ENCODE peak calls at places on chromosomes 13 and 19, in seven cellular contexts. One of them, this sample, is unnamed.

GRCh38 chr13:20142019-20142926 is 18.6 kb downstream of the GJA3 start:
- ATAC-seq in upper lobe of right lung: no peak
- ATAC-seq in stimulated activated naive CD8-positive, alpha-beta T cell treated with anti-CD3 and anti-CD28 coated beads, Interleukin-15, amount 100 ng/mL, for 72 hours: no peak
- ATAC-seq in CD4-positive, CD25-positive, alpha-beta regulatory T cell: no peak
- ATAC-seq in GM23338: peak; percentile 59
- ATAC-seq in HCT116: no peak
- ATAC-seq in pancreas: no peak
- ATAC-seq in this sample: no peak

GRCh38 chr19:1141944-1142343 is 32.1 kb downstream of the SBNO2 start:
- ATAC-seq in upper lobe of right lung: peak; percentile 60
- ATAC-seq in stimulated activated naive CD8-positive, alpha-beta T cell treated with anti-CD3 and anti-CD28 coated beads, Interleukin-15, amount 100 ng/mL, for 72 hours: peak; percentile 27
- ATAC-seq in CD4-positive, CD25-positive, alpha-beta regulatory T cell: no peak
- ATAC-seq in GM23338: no peak
- ATAC-seq in HCT116: peak; percentile 33
- ATAC-seq in pancreas: peak; percentile 18
- ATAC-seq in this sample: peak; percentile 46

GRCh38 chr13:85693889-85694511 is 105.2 kb downstream of the SLITRK6 start:
- ATAC-seq in upper lobe of right lung: no peak
- ATAC-seq in stimulated activated naive CD8-positive, alpha-beta T cell treated with anti-CD3 and anti-CD28 coated beads, Interleukin-15, amount 100 ng/mL, for 72 hours: no peak
- ATAC-seq in CD4-positive, CD25-positive, alpha-beta regulatory T cell: no peak
- ATAC-seq in GM23338: no peak
- ATAC-seq in HCT116: no peak
- ATAC-seq in pancreas: no peak
- ATAC-seq in this sample: peak; percentile 79

GRCh38 chr19:47157455-47158321 is 27.1 kb downstream of the SAE1 start:
- ATAC-seq in upper lobe of right lung: peak; percentile 77
- ATAC-seq in stimulated activated naive CD8-positive, alpha-beta T cell treated with anti-CD3 and anti-CD28 coated beads, Interleukin-15, amount 100 ng/mL, for 72 hours: peak; percentile 27
- ATAC-seq in CD4-positive, CD25-positive, alpha-beta regulatory T cell: no peak
- ATAC-seq in GM23338: peak; percentile 95
- ATAC-seq in HCT116: peak; percentile 38
- ATAC-seq in pancreas: no peak
- ATAC-seq in this sample: peak; percentile 24

GRCh38 chr13:49629196-49629938 is 1.1 kb downstream of the ARL11 start:
- ATAC-seq in upper lobe of right lung: no peak
- ATAC-seq in stimulated activated naive CD8-positive, alpha-beta T cell treated with anti-CD3 and anti-CD28 coated beads, Interleukin-15, amount 100 ng/mL, for 72 hours: no peak
- ATAC-seq in CD4-positive, CD25-positive, alpha-beta regulatory T cell: no peak
- ATAC-seq in GM23338: no peak
- ATAC-seq in HCT116: no peak
- ATAC-seq in pancreas: no peak
- ATAC-seq in this sample: no peak

GRCh38 chr19:45130888-45131615 is 29.7 kb downstream of the NKPD1 start:
- ATAC-seq in upper lobe of right lung: peak; percentile 20
- ATAC-seq in stimulated activated naive CD8-positive, alpha-beta T cell treated with anti-CD3 and anti-CD28 coated beads, Interleukin-15, amount 100 ng/mL, for 72 hours: peak; percentile 34
- ATAC-seq in CD4-positive, CD25-positive, alpha-beta regulatory T cell: no peak
- ATAC-seq in GM23338: peak; percentile 58
- ATAC-seq in HCT116: peak; percentile 85
- ATAC-seq in pancreas: no peak
- ATAC-seq in this sample: peak; percentile 27

GRCh38 chr13:63455938-63456337 is 2040.3 kb upstream of the PCDH20 start:
- ATAC-seq in upper lobe of right lung: no peak
- ATAC-seq in stimulated activated naive CD8-positive, alpha-beta T cell treated with anti-CD3 and anti-CD28 coated beads, Interleukin-15, amount 100 ng/mL, for 72 hours: no peak
- ATAC-seq in CD4-positive, CD25-positive, alpha-beta regulatory T cell: no peak
- ATAC-seq in GM23338: peak; percentile 73
- ATAC-seq in HCT116: peak; percentile 68
- ATAC-seq in pancreas: no peak
- ATAC-seq in this sample: no peak

GRCh38 chr13:30325668-30326067 is 18.3 kb upstream of the KATNAL1 start:
- ATAC-seq in upper lobe of right lung: no peak
- ATAC-seq in stimulated activated naive CD8-positive, alpha-beta T cell treated with anti-CD3 and anti-CD28 coated beads, Interleukin-15, amount 100 ng/mL, for 72 hours: no peak
- ATAC-seq in CD4-positive, CD25-positive, alpha-beta regulatory T cell: no peak
- ATAC-seq in GM23338: no peak
- ATAC-seq in HCT116: no peak
- ATAC-seq in pancreas: no peak
- ATAC-seq in this sample: no peak

GRCh38 chr13:51249767-51250741 is 27.9 kb downstream of the FAM124A start:
- ATAC-seq in upper lobe of right lung: peak; percentile 29
- ATAC-seq in stimulated activated naive CD8-positive, alpha-beta T cell treated with anti-CD3 and anti-CD28 coated beads, Interleukin-15, amount 100 ng/mL, for 72 hours: peak; percentile 63
- ATAC-seq in CD4-positive, CD25-positive, alpha-beta regulatory T cell: no peak
- ATAC-seq in GM23338: peak; percentile 49
- ATAC-seq in HCT116: peak; percentile 81
- ATAC-seq in pancreas: peak; percentile 82
- ATAC-seq in this sample: no peak

GRCh38 chr19:21492932-21493906 is 12.2 kb upstream of the ZNF429 start:
- ATAC-seq in upper lobe of right lung: peak; percentile 35
- ATAC-seq in stimulated activated naive CD8-positive, alpha-beta T cell treated with anti-CD3 and anti-CD28 coated beads, Interleukin-15, amount 100 ng/mL, for 72 hours: no peak
- ATAC-seq in CD4-positive, CD25-positive, alpha-beta regulatory T cell: no peak
- ATAC-seq in GM23338: no peak
- ATAC-seq in HCT116: no peak
- ATAC-seq in pancreas: no peak
- ATAC-seq in this sample: peak; percentile 67

GRCh38 chr19:55857149-55857548 is 20.8 kb downstream of the NLRP4 start:
- ATAC-seq in upper lobe of right lung: no peak
- ATAC-seq in stimulated activated naive CD8-positive, alpha-beta T cell treated with anti-CD3 and anti-CD28 coated beads, Interleukin-15, amount 100 ng/mL, for 72 hours: no peak
- ATAC-seq in CD4-positive, CD25-positive, alpha-beta regulatory T cell: no peak
- ATAC-seq in GM23338: no peak
- ATAC-seq in HCT116: no peak
- ATAC-seq in pancreas: no peak
- ATAC-seq in this sample: no peak

GRCh38 chr13:114140909-114141255 is 8.5 kb upstream of the RASA3 start:
- ATAC-seq in upper lobe of right lung: no peak
- ATAC-seq in stimulated activated naive CD8-positive, alpha-beta T cell treated with anti-CD3 and anti-CD28 coated beads, Interleukin-15, amount 100 ng/mL, for 72 hours: peak; percentile 56
- ATAC-seq in CD4-positive, CD25-positive, alpha-beta regulatory T cell: peak; percentile 28
- ATAC-seq in GM23338: no peak
- ATAC-seq in HCT116: no peak
- ATAC-seq in pancreas: no peak
- ATAC-seq in this sample: peak; percentile 21

GRCh38 chr19:37932985-37933953 is 26.3 kb downstream of the SIPA1L3 start:
- ATAC-seq in upper lobe of right lung: peak; percentile 14
- ATAC-seq in stimulated activated naive CD8-positive, alpha-beta T cell treated with anti-CD3 and anti-CD28 coated beads, Interleukin-15, amount 100 ng/mL, for 72 hours: no peak
- ATAC-seq in CD4-positive, CD25-positive, alpha-beta regulatory T cell: no peak
- ATAC-seq in GM23338: peak; percentile 15
- ATAC-seq in HCT116: peak; percentile 59
- ATAC-seq in pancreas: no peak
- ATAC-seq in this sample: peak; percentile 44

GRCh38 chr13:82259284-82259683 is 1623.0 kb downstream of the SLITRK1 start:
- ATAC-seq in upper lobe of right lung: no peak
- ATAC-seq in stimulated activated naive CD8-positive, alpha-beta T cell treated with anti-CD3 and anti-CD28 coated beads, Interleukin-15, amount 100 ng/mL, for 72 hours: no peak
- ATAC-seq in CD4-positive, CD25-positive, alpha-beta regulatory T cell: no peak
- ATAC-seq in GM23338: no peak
- ATAC-seq in HCT116: no peak
- ATAC-seq in pancreas: no peak
- ATAC-seq in this sample: no peak

GRCh38 chr19:13262450-13262849 is 112.2 kb downstream of the IER2 start:
- ATAC-seq in upper lobe of right lung: peak; percentile 79
- ATAC-seq in stimulated activated naive CD8-positive, alpha-beta T cell treated with anti-CD3 and anti-CD28 coated beads, Interleukin-15, amount 100 ng/mL, for 72 hours: peak; percentile 54
- ATAC-seq in CD4-positive, CD25-positive, alpha-beta regulatory T cell: peak; percentile 52
- ATAC-seq in GM23338: peak; percentile 44
- ATAC-seq in HCT116: peak; percentile 55
- ATAC-seq in pancreas: peak; percentile 61
- ATAC-seq in this sample: peak; percentile 42

GRCh38 chr19:39327990-39328705 is 7.5 kb upstream of the LRFN1 start:
- ATAC-seq in upper lobe of right lung: peak; percentile 95
- ATAC-seq in stimulated activated naive CD8-positive, alpha-beta T cell treated with anti-CD3 and anti-CD28 coated beads, Interleukin-15, amount 100 ng/mL, for 72 hours: peak; percentile 57
- ATAC-seq in CD4-positive, CD25-positive, alpha-beta regulatory T cell: peak; percentile 72
- ATAC-seq in GM23338: peak; percentile 78
- ATAC-seq in HCT116: peak; percentile 83
- ATAC-seq in pancreas: peak; percentile 77
- ATAC-seq in this sample: peak; percentile 82

GRCh38 chr19:5172859-5173577 is 167.6 kb downstream of the PTPRS start:
- ATAC-seq in upper lobe of right lung: no peak
- ATAC-seq in stimulated activated naive CD8-positive, alpha-beta T cell treated with anti-CD3 and anti-CD28 coated beads, Interleukin-15, amount 100 ng/mL, for 72 hours: no peak
- ATAC-seq in CD4-positive, CD25-positive, alpha-beta regulatory T cell: no peak
- ATAC-seq in GM23338: no peak
- ATAC-seq in HCT116: peak; percentile 74
- ATAC-seq in pancreas: no peak
- ATAC-seq in this sample: peak; percentile 94

GRCh38 chr13:71320452-71320851 is 546.6 kb downstream of the DACH1 start:
- ATAC-seq in upper lobe of right lung: peak; percentile 47
- ATAC-seq in stimulated activated naive CD8-positive, alpha-beta T cell treated with anti-CD3 and anti-CD28 coated beads, Interleukin-15, amount 100 ng/mL, for 72 hours: no peak
- ATAC-seq in CD4-positive, CD25-positive, alpha-beta regulatory T cell: no peak
- ATAC-seq in GM23338: peak; percentile 44
- ATAC-seq in HCT116: no peak
- ATAC-seq in pancreas: no peak
- ATAC-seq in this sample: no peak

GRCh38 chr19:43463381-43464088 is 1.9 kb downstream of the LYPD3 start:
- ATAC-seq in upper lobe of right lung: peak; percentile 97
- ATAC-seq in stimulated activated naive CD8-positive, alpha-beta T cell treated with anti-CD3 and anti-CD28 coated beads, Interleukin-15, amount 100 ng/mL, for 72 hours: peak; percentile 89
- ATAC-seq in CD4-positive, CD25-positive, alpha-beta regulatory T cell: peak; percentile 85
- ATAC-seq in GM23338: peak; percentile 77
- ATAC-seq in HCT116: peak; percentile 87
- ATAC-seq in pancreas: peak; percentile 95
- ATAC-seq in this sample: peak; percentile 82

GRCh38 chr19:28465317-28466086 is 747.4 kb downstream of the UQCRFS1 start:
- ATAC-seq in upper lobe of right lung: no peak
- ATAC-seq in stimulated activated naive CD8-positive, alpha-beta T cell treated with anti-CD3 and anti-CD28 coated beads, Interleukin-15, amount 100 ng/mL, for 72 hours: peak; percentile 22
- ATAC-seq in CD4-positive, CD25-positive, alpha-beta regulatory T cell: no peak
- ATAC-seq in GM23338: no peak
- ATAC-seq in HCT116: no peak
- ATAC-seq in pancreas: no peak
- ATAC-seq in this sample: no peak

GRCh38 chr19:14167013-14167593 is 30.7 kb upstream of the ASF1B start:
- ATAC-seq in upper lobe of right lung: no peak
- ATAC-seq in stimulated activated naive CD8-positive, alpha-beta T cell treated with anti-CD3 and anti-CD28 coated beads, Interleukin-15, amount 100 ng/mL, for 72 hours: peak; percentile 43
- ATAC-seq in CD4-positive, CD25-positive, alpha-beta regulatory T cell: peak; percentile 4
- ATAC-seq in GM23338: no peak
- ATAC-seq in HCT116: no peak
- ATAC-seq in pancreas: no peak
- ATAC-seq in this sample: no peak

GRCh38 chr13:98298599-98298998 is 121.5 kb upstream of the RNF113B start:
- ATAC-seq in upper lobe of right lung: no peak
- ATAC-seq in stimulated activated naive CD8-positive, alpha-beta T cell treated with anti-CD3 and anti-CD28 coated beads, Interleukin-15, amount 100 ng/mL, for 72 hours: no peak
- ATAC-seq in CD4-positive, CD25-positive, alpha-beta regulatory T cell: no peak
- ATAC-seq in GM23338: no peak
- ATAC-seq in HCT116: no peak
- ATAC-seq in pancreas: no peak
- ATAC-seq in this sample: no peak

GRCh38 chr19:281156-281853 is 9.9 kb downstream of the PLPP2 start:
- ATAC-seq in upper lobe of right lung: peak; percentile 25
- ATAC-seq in stimulated activated naive CD8-positive, alpha-beta T cell treated with anti-CD3 and anti-CD28 coated beads, Interleukin-15, amount 100 ng/mL, for 72 hours: no peak
- ATAC-seq in CD4-positive, CD25-positive, alpha-beta regulatory T cell: no peak
- ATAC-seq in GM23338: no peak
- ATAC-seq in HCT116: no peak
- ATAC-seq in pancreas: no peak
- ATAC-seq in this sample: no peak

This sample was measured in esophagus mucosa.